ENCODE peak calls at places on chromosomes 7 and 10, in ten cellular contexts. I, J, S, A, H, X, P, R, L and K are unnamed samples.
A peak's percentile ranks its signal among the peaks of the same experiment; 100 is the strongest.

GRCh38 chr7:137936509-137937201 is 65.2 kb downstream of the CREB3L2 start:
- DNase-seq in I (no peak), J (no peak), S (no peak), A (no peak), H (no peak), X (no peak), P (no peak), R (no peak), L (no peak), K (no peak)

GRCh38 chr10:70055550-70055949 is 2.9 kb downstream of the MACROH2A2 start:
- DNase-seq in I (no peak), J (no peak), S (no peak), A (no peak), H (peak; percentile 51), X (no peak), P (no peak), R (peak; percentile 60), L (no peak), K (no peak)

GRCh38 chr7:143416565-143417149 is 8.0 kb upstream of the EPHA1 start:
- DNase-seq in I (no peak), J (peak; percentile 62), S (peak; percentile 32), A (no peak), H (peak; percentile 53), X (peak; percentile 70), P (peak; percentile 58), R (peak; percentile 60), L (peak; percentile 38), K (no peak)

GRCh38 chr10:71212249-71213126 is at the start of gene UNC5B:
- DNase-seq in I (peak; percentile 79), J (peak; percentile 80), S (peak; percentile 94), A (no peak), H (peak; percentile 85), X (peak; percentile 81), P (peak; percentile 62), R (peak; percentile 93), L (peak; percentile 16), K (peak; percentile 99)

GRCh38 chr10:75765705-75766104 is 334.3 kb downstream of the LRMDA start:
- DNase-seq in I (no peak), J (no peak), S (no peak), A (no peak), H (no peak), X (no peak), P (no peak), R (no peak), L (no peak), K (no peak)

GRCh38 chr7:157112706-157113105 is 26.0 kb upstream of the UBE3C start:
- DNase-seq in I (no peak), J (no peak), S (no peak), A (no peak), H (no peak), X (no peak), P (no peak), R (no peak), L (no peak), K (no peak)

GRCh38 chr10:71158251-71158650 is 54.1 kb upstream of the UNC5B start:
- DNase-seq in I (no peak), J (no peak), S (no peak), A (no peak), H (no peak), X (no peak), P (no peak), R (no peak), L (no peak), K (no peak)

GRCh38 chr10:36393800-36394199 is 731.6 kb upstream of the ANKRD30A start:
- DNase-seq in I (no peak), J (no peak), S (no peak), A (peak; percentile 16), H (no peak), X (no peak), P (no peak), R (peak; percentile 24), L (no peak), K (no peak)

GRCh38 chr10:124044143-124044862 is 49.1 kb downstream of the CHST15 start:
- DNase-seq in I (no peak), J (no peak), S (no peak), A (no peak), H (no peak), X (no peak), P (no peak), R (no peak), L (no peak), K (peak; percentile 56)

GRCh38 chr10:43237631-43238446 is 29.0 kb downstream of the RASGEF1A start:
- DNase-seq in I (no peak), J (no peak), S (no peak), A (no peak), H (no peak), X (no peak), P (no peak), R (no peak), L (no peak), K (no peak)

GRCh38 chr7:146116452-146117219 is at the start of gene CNTNAP2:
- DNase-seq in I (peak; percentile 35), J (peak; percentile 73), S (peak; percentile 90), A (no peak), H (no peak), X (no peak), P (peak; percentile 57), R (peak; percentile 10), L (no peak), K (peak; percentile 75)

GRCh38 chr7:154503962-154504550 is 451.9 kb downstream of the DPP6 start:
- DNase-seq in I (peak; percentile 2), J (peak; percentile 64), S (peak; percentile 38), A (no peak), H (peak; percentile 6), X (no peak), P (peak; percentile 34), R (peak; percentile 53), L (no peak), K (no peak)